ENCODE peak calls at places on chromosomes 4 and X, in seven cellular contexts. One of them, this sample, is unnamed.

GRCh38 chr4:79455216-79455615 is 47.2 kb upstream of the GK2 start:
- DNase-seq in ecto neural progenitor cell: no peak
- DNase-seq in hippocampal formation: no peak
- DNase-seq in nucleus accumbens: no peak
- DNase-seq in NCI-H1417: no peak
- DNase-seq in type B pancreatic cell: no peak
- DNase-seq in AG04450: no peak
- DNase-seq in this sample: no peak

GRCh38 chr4:141636771-141637460 is 533 bp downstream of the IL15 start:
- DNase-seq in NCI-H1417: peak
- DNase-seq in nucleus accumbens: no peak
- DNase-seq in type B pancreatic cell: no peak
- DNase-seq in ecto neural progenitor cell: peak
- DNase-seq in hippocampal formation: no peak
- DNase-seq in AG04450: no peak
- DNase-seq in this sample: no peak

GRCh38 chrX:43973249-43973672 is at the start of gene NDP:
- DNase-seq in ecto neural progenitor cell: no peak
- DNase-seq in NCI-H1417: no peak
- DNase-seq in nucleus accumbens: peak
- DNase-seq in type B pancreatic cell: no peak
- DNase-seq in hippocampal formation: peak
- DNase-seq in AG04450: no peak
- DNase-seq in this sample: no peak

GRCh38 chrX:17860179-17860780 is 818 bp downstream of the RAI2 start:
- DNase-seq in AG04450: no peak
- DNase-seq in hippocampal formation: no peak
- DNase-seq in ecto neural progenitor cell: no peak
- DNase-seq in type B pancreatic cell: no peak
- DNase-seq in nucleus accumbens: no peak
- DNase-seq in NCI-H1417: no peak
- DNase-seq in this sample: no peak

GRCh38 chr4:184265566-184266351 is 48.1 kb upstream of the ENPP6 start:
- DNase-seq in type B pancreatic cell: no peak
- DNase-seq in AG04450: no peak
- DNase-seq in nucleus accumbens: no peak
- DNase-seq in ecto neural progenitor cell: no peak
- DNase-seq in hippocampal formation: no peak
- DNase-seq in NCI-H1417: no peak
- DNase-seq in this sample: no peak

GRCh38 chr4:34037280-34037679 is 2207.0 kb downstream of the ARAP2 start:
- DNase-seq in AG04450: no peak
- DNase-seq in NCI-H1417: no peak
- DNase-seq in nucleus accumbens: no peak
- DNase-seq in ecto neural progenitor cell: no peak
- DNase-seq in hippocampal formation: no peak
- DNase-seq in type B pancreatic cell: no peak
- DNase-seq in this sample: no peak

GRCh38 chrX:138745215-138745614 is 33.7 kb upstream of the FGF13 start:
- DNase-seq in hippocampal formation: peak
- DNase-seq in ecto neural progenitor cell: no peak
- DNase-seq in nucleus accumbens: peak
- DNase-seq in AG04450: no peak
- DNase-seq in type B pancreatic cell: no peak
- DNase-seq in NCI-H1417: peak
- DNase-seq in this sample: peak

GRCh38 chr4:102343964-102344519 is 1.2 kb downstream of the SLC39A8 start:
- DNase-seq in NCI-H1417: no peak
- DNase-seq in nucleus accumbens: no peak
- DNase-seq in hippocampal formation: no peak
- DNase-seq in AG04450: no peak
- DNase-seq in ecto neural progenitor cell: no peak
- DNase-seq in type B pancreatic cell: no peak
- DNase-seq in this sample: no peak

GRCh38 chr4:119666653-119667091 is 38.1 kb upstream of the PDE5A start:
- DNase-seq in nucleus accumbens: no peak
- DNase-seq in hippocampal formation: no peak
- DNase-seq in ecto neural progenitor cell: peak
- DNase-seq in AG04450: no peak
- DNase-seq in NCI-H1417: no peak
- DNase-seq in type B pancreatic cell: no peak
- DNase-seq in this sample: no peak

GRCh38 chr4:150115851-150116250 is 37.6 kb downstream of the DCLK2 start:
- DNase-seq in hippocampal formation: no peak
- DNase-seq in NCI-H1417: no peak
- DNase-seq in ecto neural progenitor cell: no peak
- DNase-seq in nucleus accumbens: no peak
- DNase-seq in AG04450: no peak
- DNase-seq in type B pancreatic cell: no peak
- DNase-seq in this sample: no peak

GRCh38 chrX:130834149-130834548 is 68.9 kb downstream of the ENOX2 start:
- DNase-seq in nucleus accumbens: no peak
- DNase-seq in NCI-H1417: peak
- DNase-seq in AG04450: no peak
- DNase-seq in ecto neural progenitor cell: no peak
- DNase-seq in type B pancreatic cell: no peak
- DNase-seq in hippocampal formation: no peak
- DNase-seq in this sample: peak

GRCh38 chr4:121344128-121344527 is 36.7 kb downstream of the QRFPR start:
- DNase-seq in nucleus accumbens: no peak
- DNase-seq in hippocampal formation: no peak
- DNase-seq in AG04450: no peak
- DNase-seq in type B pancreatic cell: no peak
- DNase-seq in ecto neural progenitor cell: no peak
- DNase-seq in NCI-H1417: no peak
- DNase-seq in this sample: no peak

GRCh38 chr4:168264903-168265302 is 53.6 kb downstream of the DDX60 start:
- DNase-seq in AG04450: no peak
- DNase-seq in hippocampal formation: no peak
- DNase-seq in ecto neural progenitor cell: no peak
- DNase-seq in type B pancreatic cell: no peak
- DNase-seq in nucleus accumbens: no peak
- DNase-seq in NCI-H1417: no peak
- DNase-seq in this sample: no peak

GRCh38 chr4:147518846-147519767 is 38.2 kb downstream of the EDNRA start:
- DNase-seq in ecto neural progenitor cell: peak
- DNase-seq in hippocampal formation: peak
- DNase-seq in NCI-H1417: peak
- DNase-seq in AG04450: peak
- DNase-seq in nucleus accumbens: peak
- DNase-seq in type B pancreatic cell: no peak
- DNase-seq in this sample: peak

GRCh38 chr4:2253160-2254084 is 8.5 kb downstream of the MXD4 start:
- DNase-seq in nucleus accumbens: no peak
- DNase-seq in hippocampal formation: no peak
- DNase-seq in ecto neural progenitor cell: no peak
- DNase-seq in AG04450: no peak
- DNase-seq in type B pancreatic cell: no peak
- DNase-seq in NCI-H1417: no peak
- DNase-seq in this sample: no peak

GRCh38 chrX:47030339-47030738 is 47.9 kb upstream of the RGN start:
- DNase-seq in AG04450: peak
- DNase-seq in nucleus accumbens: no peak
- DNase-seq in type B pancreatic cell: no peak
- DNase-seq in NCI-H1417: peak
- DNase-seq in ecto neural progenitor cell: no peak
- DNase-seq in hippocampal formation: peak
- DNase-seq in this sample: peak

GRCh38 chr4:54945838-54946237 is 179.6 kb downstream of the KDR start:
- DNase-seq in hippocampal formation: no peak
- DNase-seq in NCI-H1417: no peak
- DNase-seq in type B pancreatic cell: no peak
- DNase-seq in AG04450: no peak
- DNase-seq in ecto neural progenitor cell: no peak
- DNase-seq in nucleus accumbens: no peak
- DNase-seq in this sample: no peak

GRCh38 chrX:65866146-65866545 is 173.7 kb downstream of the VSIG4 start:
- DNase-seq in ecto neural progenitor cell: no peak
- DNase-seq in hippocampal formation: no peak
- DNase-seq in nucleus accumbens: no peak
- DNase-seq in NCI-H1417: no peak
- DNase-seq in AG04450: no peak
- DNase-seq in type B pancreatic cell: no peak
- DNase-seq in this sample: no peak